ENCODE peak calls at places on chromosomes 2 and 18, in ten cellular contexts. F is neural crest cell; I is mesendoderm; J is mesothelial cell of epicardium; H is heart left ventricle; X is ACHN; N is activated CD4-positive, alpha-beta T cell treated with anti-CD3 and anti-CD28 coated beads, Interleukin-2, amount 50 U/mL, for 1 hour; R is naive thymus-derived CD8-positive, alpha-beta T cell; U is CD4-positive, alpha-beta memory T cell; S is activated naive CD4-positive, alpha-beta T cell treated with anti-CD3 and anti-CD28 coated beads, Interleukin-2, amount 50 U/mL, for 16 hours. T is an unnamed sample.

GRCh38 chr2:188979730-188980123 is 5.6 kb downstream of the COL3A1 start:
- DNase-seq in F (no peak), I (no peak), J (no peak), H (no peak), X (no peak), N (no peak), R (no peak), U (no peak), S (no peak), T (no peak)

GRCh38 chr2:95179451-95179850 is 13.8 kb downstream of the ZNF2 start:
- DNase-seq in F (no peak), I (no peak), J (no peak), H (peak), X (no peak), N (no peak), R (no peak), U (no peak), S (no peak), T (no peak)

GRCh38 chr2:138712212-138712979 is 67.8 kb downstream of the NXPH2 start:
- DNase-seq in F (no peak), I (no peak), J (no peak), H (no peak), X (peak), N (no peak), R (no peak), U (no peak), S (no peak), T (peak)

GRCh38 chr2:235807347-235807746 is 313.5 kb downstream of the AGAP1 start:
- DNase-seq in F (peak), I (peak), J (no peak), H (no peak), X (no peak), N (no peak), R (no peak), U (no peak), S (no peak), T (no peak)

GRCh38 chr18:46771141-46771540 is 14.3 kb upstream of the ST8SIA5 start:
- DNase-seq in F (no peak), I (peak), J (no peak), H (no peak), X (no peak), N (no peak), R (no peak), U (no peak), S (no peak), T (no peak)

GRCh38 chr2:69464575-69464974 is 27.3 kb upstream of the NFU1 start:
- DNase-seq in F (no peak), I (no peak), J (no peak), H (peak), X (no peak), N (no peak), R (no peak), U (no peak), S (no peak), T (no peak)

GRCh38 chr2:149058936-149059335 is 20.4 kb downstream of the LYPD6B start:
- DNase-seq in F (no peak), I (no peak), J (no peak), H (no peak), X (no peak), N (no peak), R (no peak), U (no peak), S (no peak), T (no peak)

GRCh38 chr2:234032301-234032856 is 18.1 kb upstream of the SPP2 start:
- DNase-seq in F (no peak), I (no peak), J (no peak), H (no peak), X (no peak), N (peak), R (peak), U (peak), S (no peak), T (no peak)

GRCh38 chr2:57479994-57480393 is 566.6 kb upstream of the VRK2 start:
- DNase-seq in F (no peak), I (no peak), J (no peak), H (no peak), X (peak), N (no peak), R (no peak), U (no peak), S (no peak), T (peak)

T was measured in epithelial cell of proximal tubule.